ENCODE peak calls at places on chromosomes 1 and 21, in six cellular contexts. G is tibial artery, H is left ventricle myocardium inferior, Y is lower lobe of right lung, L is IMR-90, S is tibial nerve. A is an unnamed sample. For H3K4me1, the result is how much of the 10 kb centered on the place peaks cover.

GRCh38 chr1:234712891-234713305 is 102.9 kb upstream of the IRF2BP2 start:
- DNase-seq in G (no peak), H (no peak), Y (no peak), L (no peak), S (no peak), A (peak)

GRCh38 chr1:66552829-66553228 is 18.9 kb downstream of the SGIP1 start:
- DNase-seq in G (no peak), H (peak), Y (no peak), L (no peak), S (no peak), A (no peak)

GRCh38 chr1:199612976-199613774 is 414.3 kb upstream of the NR5A2 start:
- DNase-seq in G (no peak), H (no peak), Y (no peak), L (peak), S (no peak), A (no peak)

GRCh38 chr1:236108027-236108648 is 34.2 kb upstream of the GPR137B start:
- DNase-seq in G (no peak), H (no peak), Y (no peak), L (no peak), S (no peak), A (no peak)

GRCh38 chr1:216034506-216034905 is 388.7 kb downstream of the USH2A start:
- DNase-seq in G (no peak), H (no peak), Y (no peak), L (peak), S (no peak), A (no peak)

GRCh38 chr1:161089251-161089924 is at the start of gene NECTIN4:
- DNase-seq in G (peak), H (no peak), Y (peak), L (no peak), S (no peak), A (peak)

GRCh38 chr1:162633327-162633762 is 1.1 kb downstream of the DDR2 start:
- DNase-seq in G (no peak), H (no peak), Y (no peak), L (peak), S (no peak), A (no peak)

GRCh38 chr1:46489638-46490602 is at the start of gene DMBX1:
- DNase-seq in G (no peak), H (no peak), Y (no peak), L (no peak), S (no peak), A (no peak)

GRCh38 chr21:33393348-33393747 is 9.9 kb upstream of the IFNGR2 start:
- DNase-seq in G (no peak), H (no peak), Y (no peak), L (no peak), S (no peak), A (no peak)

GRCh38 chr1:6166221-6166620 is 13.9 kb downstream of the CHD5 start:
- DNase-seq in G (no peak), H (no peak), Y (no peak), L (no peak), S (no peak), A (no peak)

GRCh38 chr1:175536369-175536768 is 207.0 kb downstream of the TNR start:
- DNase-seq in G (no peak), H (no peak), Y (no peak), L (no peak), S (no peak), A (no peak)
- H3K27ac ChIP-seq in G (no peak), H (no peak), Y (no peak), L (no peak), S (no peak), A (no peak)

DNA sequence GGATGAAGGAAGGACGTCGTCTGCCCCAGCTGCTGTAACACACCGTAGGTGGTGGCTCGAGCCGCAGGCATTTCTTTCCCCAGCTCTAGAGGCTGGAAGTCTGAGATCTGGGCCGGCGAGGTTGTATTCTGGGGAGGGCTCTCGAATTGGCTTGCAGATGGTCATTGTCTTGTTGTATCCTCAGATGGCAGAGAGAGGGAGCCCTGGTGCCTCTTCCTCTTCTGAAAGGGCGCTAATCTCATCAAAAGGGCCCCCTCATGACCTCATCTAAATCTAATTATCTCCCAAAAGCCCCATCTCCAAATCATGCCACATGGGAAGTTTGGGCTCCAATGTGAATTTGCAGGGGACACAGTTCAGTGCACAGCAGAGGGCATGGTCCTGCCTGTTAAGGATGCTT is 109.0 kb downstream of the SIK1 start:
- DNase-seq in G (no peak), H (no peak), Y (no peak), L (no peak), S (no peak), A (no peak)
- H3K4me1 ChIP-seq in G (under half), H (under half), Y (under half), L (under half), S (under half), A (under half)

DNA sequence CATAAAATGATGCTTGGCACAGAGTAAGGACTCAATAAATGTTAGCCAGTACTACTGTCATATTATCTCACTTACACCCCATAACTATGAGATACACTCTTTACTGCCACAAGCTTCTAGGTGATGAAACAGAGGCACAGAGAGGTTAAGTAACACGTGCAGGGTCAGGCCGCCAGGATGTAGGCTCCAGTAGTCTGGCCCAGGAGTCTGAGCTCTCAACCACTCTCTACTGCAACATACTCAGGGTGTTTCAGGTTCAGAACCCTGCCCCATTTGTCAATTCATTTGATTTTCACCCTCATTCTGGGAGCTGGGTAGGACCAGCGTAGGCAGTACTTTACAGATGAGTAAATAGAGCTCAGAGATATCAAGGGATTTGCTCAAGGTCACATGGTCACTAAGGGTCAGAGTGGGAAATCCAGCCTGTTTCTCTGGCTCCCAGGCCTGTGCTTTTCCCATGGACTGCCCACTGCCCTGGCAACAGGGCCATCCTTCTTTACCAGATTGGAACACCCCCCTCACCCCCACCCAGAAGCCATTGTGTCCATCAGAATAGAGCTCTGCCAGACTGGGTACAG is 21.2 kb downstream of the IQGAP3 start:
- DNase-seq in G (no peak), H (no peak), Y (no peak), L (no peak), S (no peak), A (no peak)
- TF ChIP-seq CTCF in G (no peak), H (no peak), Y (no peak), L (no peak), S (no peak), A (no peak)

DNA sequence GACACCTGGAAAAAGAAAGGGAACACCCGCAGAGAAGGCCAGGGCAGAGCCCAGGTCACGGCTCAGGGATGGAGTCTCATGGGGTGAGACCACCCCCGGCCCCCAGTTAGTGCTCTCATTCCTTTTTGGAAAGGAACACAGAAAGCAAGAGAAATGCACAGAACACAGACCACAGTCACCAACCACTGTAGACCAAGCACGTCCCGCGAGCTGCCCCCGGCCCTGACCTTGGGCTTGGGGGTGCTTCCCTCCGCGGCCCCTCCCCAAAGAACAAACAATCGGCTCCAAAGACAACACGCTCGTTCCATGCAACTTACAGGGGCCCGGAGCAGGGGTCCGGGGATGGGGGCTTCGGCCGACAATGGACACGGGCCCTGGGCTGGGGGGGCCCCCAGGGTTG is 12.8 kb downstream of the CELF3 start:
- DNase-seq in G (no peak), H (no peak), Y (no peak), L (no peak), S (no peak), A (no peak)
- H3K27ac ChIP-seq in G (no peak), H (no peak), Y (no peak), L (no peak), S (no peak), A (no peak)

DNA sequence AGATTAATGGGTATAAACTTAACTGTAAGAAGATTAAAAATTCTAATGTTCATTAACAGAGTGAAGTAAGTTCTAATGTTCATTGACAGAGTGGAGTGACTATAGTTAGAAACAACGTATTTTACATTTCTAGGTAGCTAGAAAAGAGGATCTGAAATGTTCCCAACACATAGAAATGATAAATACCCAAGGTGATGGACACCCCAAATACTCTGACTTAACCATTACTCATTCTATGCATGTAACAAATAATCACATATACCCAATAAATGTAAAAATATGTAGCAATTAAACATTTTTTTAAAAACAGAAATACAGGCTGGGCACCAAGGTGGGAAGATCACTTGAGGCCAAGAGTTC is 62.1 kb downstream of the ABL2 start:
- DNase-seq in G (no peak), H (no peak), Y (no peak), L (no peak), S (no peak), A (no peak)
- H3K4me1 ChIP-seq in G (under half), H (under half), Y (under half), L (under half), S (half or more), A (under half)

GRCh38 chr1:32448773-32449456 is 16.0 kb upstream of the ZBTB8B start:
- DNase-seq in G (peak), H (no peak), Y (no peak), L (no peak), S (no peak), A (no peak)
- TF ChIP-seq CTCF in G (no peak), H (no peak), Y (no peak), L (no peak), S (no peak), A (no peak)

GRCh38 chr1:210728437-210729149 is 399.9 kb downstream of the HHAT start:
- DNase-seq in G (no peak), H (no peak), Y (no peak), L (no peak), S (no peak), A (no peak)
- H3K27ac ChIP-seq in G (no peak), H (no peak), Y (no peak), L (no peak), S (no peak), A (no peak)

A was measured in ascending aorta.